ENCODE peak calls at places on chromosomes 7 and 10, in six cellular contexts. U is K562, D is GM12892, B is H1, W is HepG2, G is GM12878. M is an unnamed sample.

GRCh38 chr10:15262036-15262713 is 93.7 kb upstream of the NMT2 start:
- DNase-seq in G (no peak), B (no peak), U (no peak), D (no peak), W (peak), M (no peak)

GRCh38 chr7:136234040-136234439 is 256.9 kb upstream of the MTPN start:
- DNase-seq in G (no peak), U (no peak), W (no peak), B (no peak), D (no peak), M (no peak)

GRCh38 chr10:133308431-133309110 is at the start of the genes TUBGCP2 and ZNF511:
- DNase-seq in U (peak), D (peak), G (no peak), W (peak), B (peak), M (peak)

GRCh38 chr7:81367335-81367801 is 402.5 kb downstream of the HGF start:
- DNase-seq in D (no peak), W (no peak), B (no peak), G (no peak), U (no peak), M (no peak)

GRCh38 chr10:124997246-124997790 is 55.4 kb downstream of the ZRANB1 start:
- DNase-seq in U (no peak), B (peak), D (no peak), W (no peak), G (no peak), M (peak)

GRCh38 chr10:49620286-49620810 is 6.5 kb downstream of the CHAT start:
- DNase-seq in U (no peak), W (no peak), G (no peak), D (no peak), B (no peak), M (no peak)

GRCh38 chr10:117635851-117636250 is 93.3 kb downstream of the EMX2 start:
- DNase-seq in D (no peak), B (no peak), G (no peak), U (no peak), W (no peak), M (no peak)

GRCh38 chr10:93363891-93364648 is 118.1 kb downstream of the MYOF start:
- DNase-seq in D (no peak), B (no peak), W (no peak), U (no peak), G (no peak), M (no peak)

GRCh38 chr10:21524526-21525366 is 736 bp downstream of the SKIDA1 start:
- DNase-seq in G (no peak), B (peak), U (no peak), D (no peak), W (peak), M (no peak)

GRCh38 chr7:120873367-120873766 is 15.4 kb upstream of the TSPAN12 start:
- DNase-seq in G (no peak), D (no peak), B (no peak), U (no peak), W (no peak), M (no peak)

GRCh38 chr10:102159051-102159597 is 6.9 kb downstream of the NOLC1 start:
- DNase-seq in W (no peak), G (no peak), D (no peak), U (no peak), B (no peak), M (no peak)

GRCh38 chr10:43237631-43238446 is 29.0 kb downstream of the RASGEF1A start:
- DNase-seq in D (no peak), B (no peak), W (no peak), G (no peak), U (no peak), M (no peak)

GRCh38 chr10:99534456-99534938 is 1.8 kb downstream of the NKX2-3 start:
- DNase-seq in W (no peak), U (no peak), D (no peak), B (no peak), G (no peak), M (no peak)

GRCh38 chr7:127807340-127807739 is 155.3 kb downstream of the SND1 start:
- DNase-seq in G (no peak), D (no peak), W (no peak), B (no peak), U (no peak), M (no peak)

GRCh38 chr10:77862595-77862994 is 64.0 kb downstream of the DLG5 start:
- DNase-seq in W (no peak), G (no peak), U (no peak), D (no peak), B (no peak), M (no peak)

GRCh38 chr7:149670288-149670687 is 103.1 kb downstream of the ZNF467 start:
- DNase-seq in W (no peak), B (no peak), G (no peak), D (no peak), U (no peak), M (no peak)

GRCh38 chr7:25424113-25424512 is 195.8 kb upstream of the NPVF start:
- DNase-seq in D (no peak), W (no peak), G (no peak), B (no peak), U (no peak), M (no peak)

GRCh38 chr10:103038570-103038969 is 120.5 kb downstream of the CNNM2 start:
- DNase-seq in B (no peak), U (no peak), G (no peak), W (no peak), D (no peak), M (no peak)

GRCh38 chr7:150334108-150334507 is 7.3 kb downstream of the RARRES2 start:
- DNase-seq in B (no peak), G (no peak), U (peak), W (no peak), D (no peak), M (no peak)

GRCh38 chr10:128042131-128042610 is 84.1 kb downstream of the MKI67 start:
- DNase-seq in G (no peak), U (no peak), W (no peak), B (no peak), D (no peak), M (no peak)

GRCh38 chr10:86287966-86288579 is 78.5 kb downstream of the GRID1 start:
- DNase-seq in G (no peak), U (no peak), W (no peak), D (no peak), B (peak), M (no peak)

GRCh38 chr7:130415019-130415418 is 25.8 kb downstream of the CEP41 start:
- DNase-seq in B (no peak), G (no peak), D (no peak), W (no peak), U (no peak), M (no peak)

GRCh38 chr10:112815238-112816032 is 134.6 kb upstream of the TCF7L2 start:
- DNase-seq in B (no peak), D (no peak), W (peak), U (no peak), G (no peak), M (no peak)

GRCh38 chr7:67753891-67754290 is 757.3 kb downstream of the TYW1 start:
- DNase-seq in G (no peak), B (no peak), U (no peak), W (peak), D (no peak), M (no peak)

GRCh38 chr10:104323721-104324686 is 14.3 kb downstream of the ITPRIP start:
- DNase-seq in B (no peak), U (no peak), W (no peak), D (no peak), G (no peak), M (no peak)

GRCh38 chr7:123367508-123368122 is 166.8 kb downstream of the IQUB start:
- DNase-seq in W (peak), B (no peak), U (peak), D (peak), G (peak), M (peak)

GRCh38 chr7:85593355-85593754 is 406.5 kb upstream of the SEMA3D start:
- DNase-seq in U (no peak), G (no peak), W (no peak), B (no peak), D (no peak), M (no peak)

GRCh38 chr10:34305189-34305588 is 509.9 kb downstream of the PARD3 start:
- DNase-seq in W (peak), U (peak), D (peak), B (peak), G (no peak), M (peak)
- TF ChIP-seq TAF1 in W (no peak), U (no peak), D (no peak), B (no peak), G (no peak), M (no peak)

GRCh38 chr10:27242951-27243551 is 2.5 kb upstream of the ACBD5 start:
- DNase-seq in G (peak), D (no peak), B (no peak), W (peak), U (no peak), M (no peak)

GRCh38 chr10:27241640-27242472 is 1.3 kb upstream of the ACBD5 start:
- DNase-seq in G (peak), U (peak), D (peak), W (peak), B (peak), M (peak)

GRCh38 chr10:27240891-27241639 is 468 bp upstream of the ACBD5 start:
- DNase-seq in U (peak), D (no peak), W (no peak), G (no peak), B (peak), M (no peak)

GRCh38 chr10:27242473-27242950 is 1.9 kb upstream of the ACBD5 start:
- DNase-seq in W (no peak), D (no peak), U (no peak), B (no peak), G (no peak), M (no peak)

GRCh38 chr10:27240212-27240890 is at the start of gene ACBD5:
- DNase-seq in U (peak), D (peak), G (peak), W (peak), B (peak), M (no peak)
- TF ChIP-seq POLR2A in U (peak), D (peak), G (peak), W (peak), B (peak), M (no peak)

GRCh38 chr7:36363515-36363914 is 26.1 kb upstream of the ANLN start:
- DNase-seq in U (no peak), G (no peak), W (peak), B (no peak), D (no peak), M (no peak)
- TF ChIP-seq TAF1 in U (no peak), G (no peak), W (no peak), B (no peak), D (no peak), M (no peak)

GRCh38 chr7:100483728-100484635 is at the start of gene NYAP1:
- DNase-seq in G (no peak), W (no peak), D (no peak), U (peak), B (peak), M (no peak)
- TF ChIP-seq POLR2A in G (no peak), W (no peak), D (no peak), U (no peak), B (no peak), M (no peak)

GRCh38 chr10:126135939-126136595 is 239.7 kb downstream of the FANK1 start:
- DNase-seq in G (no peak), B (no peak), W (no peak), D (no peak), U (no peak), M (no peak)
- TF ChIP-seq TAF1 in G (no peak), B (no peak), W (no peak), D (no peak), U (no peak), M (no peak)

GRCh38 chr10:97292097-97292861 is at the start of gene ARHGAP19:
- DNase-seq in D (peak), W (peak), B (peak), G (peak), U (peak), M (peak)
- TF ChIP-seq POLR2A in D (peak), W (peak), B (peak), G (peak), U (peak), M (peak)

M was measured in GM12891.